ENCODE peak calls at places on chromosome 18, in five cellular contexts. Q is aorta; G is GM04504; W is stimulated activated naive CD8-positive, alpha-beta T cell treated with anti-CD3 and anti-CD28 coated beads, Interleukin-15, Interleukin-2, amounts not matched to agents 100 U/mL and 50 U/mL, for 24 hours; E is activated CD8-positive, alpha-beta memory T cell treated with anti-CD3 and anti-CD28 coated beads for 24 hours. T is an unnamed sample.

GRCh38 chr18:5309888-5310470 is 14.5 kb upstream of the ZBTB14 start:
- DNase-seq in Q (no peak), G (no peak), W (peak; percentile 25), E (no peak), T (peak; percentile 51)

GRCh38 chr18:55778731-55779460 is 190.9 kb upstream of the TCF4 start:
- DNase-seq in Q (no peak), G (no peak), W (no peak), E (no peak), T (no peak)

GRCh38 chr18:25352629-25353005 is 651 bp upstream of the ZNF521 start:
- DNase-seq in Q (no peak), G (no peak), W (no peak), E (no peak), T (no peak)

GRCh38 chr18:9094307-9095226 is 7.9 kb upstream of the NDUFV2 start:
- DNase-seq in Q (no peak), G (no peak), W (peak; percentile 53), E (no peak), T (peak; percentile 89)

GRCh38 chr18:11741505-11742145 is 52.6 kb downstream of the GNAL start:
- DNase-seq in Q (no peak), G (no peak), W (no peak), E (no peak), T (no peak)

GRCh38 chr18:12432196-12432595 is 24.5 kb downstream of the PRELID3A start:
- DNase-seq in Q (no peak), G (no peak), W (no peak), E (no peak), T (no peak)

GRCh38 chr18:48672671-48673340 is 134.0 kb downstream of the CTIF start:
- DNase-seq in Q (no peak), G (no peak), W (no peak), E (no peak), T (no peak)

GRCh38 chr18:22485808-22486244 is 68.1 kb upstream of the CTAGE1 start:
- DNase-seq in Q (no peak), G (no peak), W (no peak), E (no peak), T (no peak)

GRCh38 chr18:46706968-46707367 is 49.9 kb downstream of the ST8SIA5 start:
- DNase-seq in Q (no peak), G (no peak), W (no peak), E (no peak), T (no peak)

GRCh38 chr18:76958692-76959341 is 136.5 kb downstream of the ZNF236 start:
- DNase-seq in Q (no peak), G (no peak), W (no peak), E (peak; percentile 32), T (no peak)

GRCh38 chr18:64052772-64053171 is 82.9 kb downstream of the SERPINB8 start:
- DNase-seq in Q (no peak), G (no peak), W (no peak), E (no peak), T (no peak)

GRCh38 chr18:74255022-74255658 is 36.6 kb downstream of the CYB5A start:
- DNase-seq in Q (no peak), G (peak; percentile 69), W (no peak), E (no peak), T (no peak)

GRCh38 chr18:50719471-50719987 is 100.3 kb downstream of the MRO start:
- DNase-seq in Q (no peak), G (no peak), W (no peak), E (no peak), T (no peak)

GRCh38 chr18:51030537-51031258 is 685 bp downstream of the SMAD4 start:
- DNase-seq in Q (peak; percentile 82), G (peak; percentile 27), W (peak; percentile 75), E (no peak), T (peak; percentile 75)

GRCh38 chr18:54119524-54120019 is 104.9 kb downstream of the MBD2 start:
- DNase-seq in Q (no peak), G (no peak), W (peak; percentile 4), E (peak; percentile 57), T (no peak)

GRCh38 chr18:33751613-33752221 is 173.7 kb downstream of the ASXL3 start:
- DNase-seq in Q (no peak), G (no peak), W (no peak), E (no peak), T (no peak)

GRCh38 chr18:57715671-57716070 is 87.4 kb downstream of the ATP8B1 start:
- DNase-seq in Q (no peak), G (no peak), W (no peak), E (no peak), T (no peak)

GRCh38 chr18:49247786-49248185 is 212.7 kb downstream of the DYM start:
- DNase-seq in Q (no peak), G (no peak), W (no peak), E (no peak), T (no peak)

GRCh38 chr18:23387265-23387664 is 65.8 kb upstream of the RIOK3 start:
- DNase-seq in Q (no peak), G (no peak), W (no peak), E (no peak), T (no peak)

GRCh38 chr18:69567813-69568488 is 167.3 kb downstream of the DOK6 start:
- DNase-seq in Q (no peak), G (no peak), W (no peak), E (no peak), T (no peak)

GRCh38 chr18:47260924-47261701 is 9.7 kb upstream of the SKOR2 start:
- DNase-seq in Q (no peak), G (no peak), W (no peak), E (no peak), T (no peak)

GRCh38 chr18:13984080-13984479 is 68.7 kb upstream of the MC2R start:
- DNase-seq in Q (no peak), G (no peak), W (no peak), E (no peak), T (no peak)

GRCh38 chr18:76394780-76395476 is 100.1 kb downstream of the ZNF516 start:
- DNase-seq in Q (no peak), G (no peak), W (no peak), E (peak; percentile 45), T (no peak)

GRCh38 chr18:54357082-54357659 is 487 bp downstream of the STARD6 start:
- DNase-seq in Q (no peak), G (no peak), W (no peak), E (no peak), T (no peak)

GRCh38 chr18:78782951-78783563 is 196.6 kb upstream of the SALL3 start:
- DNase-seq in Q (no peak), G (no peak), W (no peak), E (no peak), T (no peak)

GRCh38 chr18:29661924-29662323 is 1380.6 kb downstream of the DSC3 start:
- DNase-seq in Q (no peak), G (no peak), W (no peak), E (no peak), T (no peak)

GRCh38 chr18:45978084-45978483 is 11.0 kb upstream of the EPG5 start:
- DNase-seq in Q (no peak), G (no peak), W (no peak), E (no peak), T (no peak)

GRCh38 chr18:69725009-69725408 is 222.7 kb downstream of the CD226 start:
- DNase-seq in Q (peak; percentile 52), G (no peak), W (no peak), E (no peak), T (no peak)

GRCh38 chr18:55405655-55406373 is 182.2 kb downstream of the TCF4 start:
- DNase-seq in Q (peak; percentile 91), G (no peak), W (no peak), E (no peak), T (no peak)

GRCh38 chr18:49250819-49251388 is 209.5 kb downstream of the DYM start:
- DNase-seq in Q (no peak), G (no peak), W (no peak), E (no peak), T (no peak)

GRCh38 chr18:9115984-9116383 is 13.5 kb downstream of the NDUFV2 start:
- DNase-seq in Q (no peak), G (no peak), W (no peak), E (no peak), T (no peak)

GRCh38 chr18:3652380-3653262 is 202.6 kb downstream of the TGIF1 start:
- DNase-seq in Q (peak; percentile 84), G (peak; percentile 49), W (peak; percentile 82), E (peak; percentile 73), T (peak; percentile 88)

GRCh38 chr18:57569133-57569532 is 17.4 kb downstream of the FECH start:
- DNase-seq in Q (no peak), G (no peak), W (no peak), E (no peak), T (no peak)

GRCh38 chr18:75844102-75844604 is 416.6 kb upstream of the SMIM21 start:
- DNase-seq in Q (no peak), G (no peak), W (no peak), E (no peak), T (no peak)